ENCODE peak calls at places on chromosomes 4 and X, in five cellular contexts. B, Y, G, C and E are unnamed samples.

GRCh38 chr4:26061248-26061986 is 147.4 kb downstream of the SMIM20 start:
- DNase-seq in B (peak), Y (no peak), G (peak), C (peak), E (no peak)

GRCh38 chr4:110046588-110047049 is 133.9 kb downstream of the EGF start:
- DNase-seq in B (peak), Y (no peak), G (no peak), C (no peak), E (no peak)

GRCh38 chrX:150372280-150372679 is 9.2 kb downstream of the MAMLD1 start:
- DNase-seq in B (no peak), Y (no peak), G (no peak), C (no peak), E (no peak)

GRCh38 chr4:113481820-113482219 is 279.7 kb downstream of the CAMK2D start:
- DNase-seq in B (no peak), Y (no peak), G (no peak), C (no peak), E (no peak)

GRCh38 chrX:104987063-104987462 is 233.4 kb downstream of the TEX13A start:
- DNase-seq in B (no peak), Y (no peak), G (no peak), C (no peak), E (no peak)

GRCh38 chr4:154208424-154208823 is 283.2 kb downstream of the DCHS2 start:
- DNase-seq in B (no peak), Y (no peak), G (no peak), C (peak), E (no peak)

GRCh38 chr4:79048878-79049277 is 109.6 kb upstream of the PAQR3 start:
- DNase-seq in B (no peak), Y (no peak), G (no peak), C (no peak), E (no peak)

GRCh38 chr4:137361756-137362470 is 170.4 kb downstream of the PCDH18 start:
- DNase-seq in B (peak), Y (no peak), G (no peak), C (no peak), E (no peak)

GRCh38 chr4:133588306-133588705 is 439.2 kb downstream of the PCDH10 start:
- DNase-seq in B (no peak), Y (no peak), G (no peak), C (no peak), E (no peak)

GRCh38 chrX:151974336-151975227 is at the start of gene GABRE:
- DNase-seq in B (peak), Y (peak), G (peak), C (peak), E (peak)

GRCh38 chrX:635428-636192 is 5.0 kb downstream of the SHOX start:
- DNase-seq in B (no peak), Y (no peak), G (no peak), C (peak), E (no peak)

GRCh38 chrX:74465424-74465823 is 44.1 kb downstream of the SLC16A2 start:
- DNase-seq in B (peak), Y (no peak), G (no peak), C (no peak), E (no peak)

GRCh38 chrX:129653181-129653984 is 1.4 kb downstream of the APLN start:
- DNase-seq in B (no peak), Y (no peak), G (no peak), C (no peak), E (no peak)

GRCh38 chr4:109121561-109121960 is 180.9 kb downstream of the COL25A1 start:
- DNase-seq in B (no peak), Y (no peak), G (no peak), C (no peak), E (no peak)

GRCh38 chrX:53088136-53088974 is 5.6 kb upstream of the KANTR start:
- DNase-seq in B (peak), Y (peak), G (peak), C (peak), E (peak)

GRCh38 chr4:83387922-83388676 is 53.5 kb upstream of the HPSE start:
- DNase-seq in B (peak), Y (no peak), G (no peak), C (no peak), E (no peak)

GRCh38 chr4:149997881-149998421 is 80.3 kb upstream of the DCLK2 start:
- DNase-seq in B (peak), Y (no peak), G (no peak), C (no peak), E (no peak)

GRCh38 chr4:176794151-176794550 is 1.4 kb upstream of the VEGFC start:
- DNase-seq in B (peak), Y (no peak), G (no peak), C (no peak), E (no peak)

GRCh38 chr4:147339116-147339515 is 141.8 kb upstream of the EDNRA start:
- DNase-seq in B (no peak), Y (no peak), G (no peak), C (no peak), E (no peak)

GRCh38 chr4:31045151-31045550 is 325.0 kb downstream of the PCDH7 start:
- DNase-seq in B (peak), Y (no peak), G (no peak), C (no peak), E (no peak)

GRCh38 chr4:15451181-15451865 is 18.4 kb upstream of the CC2D2A start:
- DNase-seq in B (peak), Y (no peak), G (no peak), C (no peak), E (no peak)

GRCh38 chr4:76752911-76753494 is 144.9 kb downstream of the SOWAHB start:
- DNase-seq in B (peak), Y (no peak), G (no peak), C (no peak), E (no peak)

GRCh38 chrX:48003367-48003757 is 427 bp downstream of the ZNF182 start:
- DNase-seq in B (no peak), Y (no peak), G (no peak), C (no peak), E (peak)

GRCh38 chr4:168212656-168213055 is 105.9 kb downstream of the DDX60 start:
- DNase-seq in B (no peak), Y (no peak), G (no peak), C (no peak), E (no peak)

GRCh38 chr4:119623025-119623424 is 5.6 kb downstream of the PDE5A start:
- DNase-seq in B (peak), Y (no peak), G (no peak), C (no peak), E (no peak)

GRCh38 chr4:185238750-185239149 is 29.4 kb downstream of the SNX25 start:
- DNase-seq in B (peak), Y (no peak), G (no peak), C (no peak), E (no peak)

GRCh38 chrX:13398073-13398823 is 78.4 kb upstream of the ATXN3L start:
- DNase-seq in B (peak), Y (peak), G (no peak), C (no peak), E (no peak)

GRCh38 chrX:97517763-97518162 is 634.1 kb downstream of the RPA4 start:
- DNase-seq in B (no peak), Y (no peak), G (no peak), C (no peak), E (no peak)

GRCh38 chrX:17032351-17032750 is 85.9 kb downstream of the REPS2 start:
- DNase-seq in B (peak), Y (peak), G (no peak), C (no peak), E (no peak)

GRCh38 chrX:150211988-150212387 is 151.1 kb upstream of the MAMLD1 start:
- DNase-seq in B (peak), Y (no peak), G (no peak), C (no peak), E (no peak)

GRCh38 chr4:20249333-20249732 is 2.4 kb upstream of the SLIT2 start:
- DNase-seq in B (peak), Y (no peak), G (no peak), C (no peak), E (no peak)

GRCh38 chr4:98828801-98829200 is 100.1 kb downstream of the EIF4E start:
- DNase-seq in B (peak), Y (no peak), G (no peak), C (peak), E (no peak)
- TF ChIP-seq CTCF in B (peak), Y (no peak), G (no peak), C (no peak), E (no peak)

GRCh38 chr4:55186123-55186522 is 60.7 kb upstream of the KDR start:
- DNase-seq in B (peak), Y (no peak), G (no peak), C (no peak), E (no peak)
- TF ChIP-seq CTCF in B (peak), Y (no peak), G (peak), C (no peak), E (peak)

DNA sequence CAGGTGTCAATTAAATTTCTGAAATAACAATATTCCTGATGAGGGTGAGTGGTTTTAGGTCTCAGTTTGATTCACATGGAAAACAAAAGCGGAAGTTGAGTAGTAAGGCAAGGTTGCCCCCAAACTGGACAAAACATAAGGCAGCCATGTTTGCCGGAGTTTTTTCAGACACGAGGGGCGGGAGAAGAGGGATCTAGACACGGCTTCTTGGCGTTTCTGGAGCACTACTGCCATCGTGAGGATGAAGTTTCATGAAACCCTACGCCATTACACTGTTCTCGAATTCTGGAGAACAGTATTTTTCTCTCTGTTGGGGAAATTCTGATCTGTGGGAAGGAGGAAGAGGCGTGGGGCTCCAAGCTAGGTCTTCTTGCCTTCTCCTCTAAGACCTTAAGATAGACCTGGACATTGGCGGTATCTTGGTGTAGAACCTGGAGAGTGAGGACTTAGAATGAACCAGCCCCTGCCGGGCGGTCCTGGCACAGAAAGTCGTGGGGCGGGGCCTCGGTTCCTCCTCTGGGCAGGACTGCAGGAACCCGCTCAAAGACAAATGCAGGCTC is 160.3 kb downstream of the OR13H1 start:
- DNase-seq in B (no peak), Y (peak), G (no peak), C (peak), E (no peak)
- TF ChIP-seq CTCF in B (no peak), Y (peak), G (no peak), C (no peak), E (no peak)

DNA sequence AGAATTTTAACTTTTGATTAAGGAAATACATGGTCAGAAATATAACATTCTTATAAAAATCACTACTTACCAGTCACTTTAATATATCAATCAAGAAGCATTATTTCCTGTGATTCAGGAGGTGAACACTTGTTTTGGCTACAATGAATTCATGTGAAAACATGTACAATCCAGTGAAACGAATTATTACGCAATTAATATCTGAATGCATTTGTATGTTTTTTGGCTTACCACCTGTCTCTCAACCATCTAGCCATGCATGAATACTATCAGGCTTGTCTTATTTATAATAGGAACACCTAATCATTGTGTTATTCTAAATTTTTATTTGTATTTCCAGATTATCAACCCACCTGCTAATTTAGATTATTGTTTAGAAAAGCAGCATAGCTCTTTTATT is 44.6 kb upstream of the VCX start:
- DNase-seq in B (no peak), Y (no peak), G (no peak), C (no peak), E (no peak)
- TF ChIP-seq CTCF in B (no peak), Y (no peak), G (no peak), C (no peak), E (no peak)

GRCh38 chrX:35380808-35381700 is 417.1 kb upstream of the MAGEB16 start:
- DNase-seq in B (peak), Y (no peak), G (no peak), C (no peak), E (no peak)
- TF ChIP-seq CTCF in B (peak), Y (no peak), G (peak), C (peak), E (peak)

DNA sequence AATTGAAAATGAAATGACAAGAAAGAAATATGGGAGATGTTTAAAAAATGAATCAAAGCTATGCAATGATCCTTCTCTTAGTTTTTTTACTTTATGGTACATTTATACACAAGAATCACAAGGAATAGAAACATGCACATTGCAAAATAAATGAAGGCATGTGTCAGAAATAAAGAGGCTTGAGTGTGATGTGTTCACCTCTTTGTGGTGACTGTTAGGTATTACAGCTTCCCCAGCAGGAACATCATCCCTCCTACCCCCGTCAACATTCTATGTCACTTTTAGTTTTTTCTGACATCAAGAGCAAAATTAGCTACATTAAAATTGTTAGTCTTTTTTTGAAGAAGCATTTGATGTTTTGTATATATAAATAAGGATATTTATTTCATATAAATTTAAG is 214.8 kb downstream of the SLC4A4 start:
- DNase-seq in B (peak), Y (no peak), G (no peak), C (no peak), E (no peak)
- TF ChIP-seq CTCF in B (peak), Y (no peak), G (peak), C (peak), E (peak)

GRCh38 chrX:40660381-40660780 is 13.0 kb upstream of the CXorf38 start:
- DNase-seq in B (no peak), Y (no peak), G (no peak), C (no peak), E (no peak)

GRCh38 chrX:40663078-40663740 is 15.8 kb upstream of the CXorf38 start:
- DNase-seq in B (no peak), Y (no peak), G (no peak), C (no peak), E (no peak)

GRCh38 chrX:40661489-40661888 is 14.1 kb upstream of the CXorf38 start:
- DNase-seq in B (no peak), Y (no peak), G (no peak), C (no peak), E (no peak)

DNA sequence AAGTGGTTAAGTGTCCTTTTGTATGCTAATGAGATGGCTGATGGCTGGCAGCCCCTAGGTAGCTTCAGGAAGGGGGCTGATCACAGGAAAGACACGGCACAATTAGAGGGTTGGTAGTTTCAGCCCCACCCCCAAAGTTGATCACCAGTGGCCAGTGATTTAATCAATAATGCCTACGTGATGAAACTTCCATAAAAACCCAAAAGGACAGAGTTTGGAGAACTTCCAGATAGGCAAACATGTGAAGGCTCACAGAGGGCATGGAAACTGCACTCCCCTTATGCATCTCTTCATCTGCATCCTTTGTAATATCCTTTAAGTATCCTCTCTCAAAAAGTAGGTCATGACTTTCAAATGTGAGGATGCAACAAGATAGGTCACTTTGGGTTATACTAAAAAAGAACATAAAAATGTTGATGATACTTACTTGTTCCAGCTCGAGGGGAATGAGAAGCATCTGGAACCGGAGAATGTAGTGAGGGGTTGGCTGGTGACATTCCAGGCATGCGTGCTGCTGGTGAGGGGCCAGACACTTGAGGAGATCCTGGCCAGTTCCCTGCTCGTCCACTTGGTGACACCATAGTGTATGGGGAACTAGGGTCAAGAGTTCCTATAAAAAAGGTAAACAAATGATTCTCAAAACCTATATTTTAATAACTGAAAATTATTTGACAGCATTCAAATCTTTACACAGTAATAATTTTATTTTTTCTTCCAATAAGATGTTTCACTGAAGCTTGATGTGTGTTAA is 16.7 kb upstream of the CXorf38 start:
- DNase-seq in B (peak), Y (no peak), G (peak), C (peak), E (no peak)
- TF ChIP-seq CTCF in B (peak), Y (no peak), G (no peak), C (no peak), E (no peak)

DNA sequence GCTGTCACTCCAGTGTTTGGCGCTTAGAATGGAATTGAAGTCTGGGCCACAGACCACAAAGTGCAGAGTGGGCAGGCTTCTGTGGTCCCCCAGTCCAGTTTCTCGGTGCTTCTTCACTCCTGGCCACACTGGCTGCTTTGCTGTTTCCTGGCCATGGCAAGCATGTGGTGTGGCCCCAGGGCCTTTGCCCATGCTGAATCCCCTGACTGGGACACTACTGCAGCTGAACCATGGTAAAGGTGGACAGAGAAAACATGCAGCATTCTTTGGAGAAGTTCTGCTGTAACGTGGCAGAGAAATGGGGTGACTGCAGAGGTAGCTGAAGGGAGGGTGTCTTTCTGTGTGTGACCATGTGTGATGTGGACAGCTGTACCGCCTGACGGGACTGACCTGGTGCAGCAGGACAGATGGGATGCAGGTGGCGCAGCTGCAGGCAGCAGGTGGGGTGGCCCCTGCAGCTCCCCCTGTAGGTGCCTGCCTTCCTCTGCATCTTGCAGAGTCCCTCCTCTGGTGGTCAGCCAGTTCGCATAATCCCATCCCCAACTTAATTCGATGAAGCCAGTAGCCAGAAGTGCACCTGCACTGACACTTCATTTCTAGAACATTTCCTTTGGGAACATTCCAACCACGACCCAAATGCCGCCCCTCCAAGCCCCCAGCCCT is 13.2 kb upstream of the S100P start:
- DNase-seq in B (no peak), Y (no peak), G (no peak), C (peak), E (no peak)
- TF ChIP-seq CTCF in B (peak), Y (no peak), G (peak), C (peak), E (peak)